ENCODE peak calls at places on chromosomes 13 and 19, in ten cellular contexts. One of them, this sample, is unnamed.

GRCh38 chr13:75762066-75762937 is 126.2 kb downstream of the LMO7 start:
- DNase-seq in breast epithelium: no peak
- DNase-seq in GM12878: peak; percentile 84
- DNase-seq in GM12892: no peak
- DNase-seq in stomach: peak; percentile 26
- DNase-seq in sigmoid colon: no peak
- DNase-seq in K562: no peak
- DNase-seq in prostate gland: peak; percentile 46
- DNase-seq in HepG2: peak; percentile 15
- DNase-seq in HL-60: no peak
- DNase-seq in this sample: no peak

GRCh38 chr13:43114504-43114903 is 91.1 kb downstream of the DNAJC15 start:
- DNase-seq in HepG2: no peak
- DNase-seq in prostate gland: no peak
- DNase-seq in GM12892: no peak
- DNase-seq in stomach: no peak
- DNase-seq in sigmoid colon: no peak
- DNase-seq in GM12878: no peak
- DNase-seq in breast epithelium: no peak
- DNase-seq in HL-60: no peak
- DNase-seq in K562: no peak
- DNase-seq in this sample: no peak

GRCh38 chr13:23583491-23583890 is 13.3 kb downstream of the TNFRSF19 start:
- DNase-seq in HepG2: no peak
- DNase-seq in HL-60: no peak
- DNase-seq in breast epithelium: no peak
- DNase-seq in GM12878: no peak
- DNase-seq in K562: no peak
- DNase-seq in GM12892: no peak
- DNase-seq in stomach: no peak
- DNase-seq in sigmoid colon: no peak
- DNase-seq in prostate gland: no peak
- DNase-seq in this sample: no peak

GRCh38 chr19:4556574-4557185 is 2.8 kb downstream of the SEMA6B start:
- DNase-seq in K562: peak; percentile 90
- DNase-seq in GM12878: no peak
- DNase-seq in HL-60: no peak
- DNase-seq in breast epithelium: no peak
- DNase-seq in prostate gland: no peak
- DNase-seq in GM12892: no peak
- DNase-seq in HepG2: no peak
- DNase-seq in sigmoid colon: no peak
- DNase-seq in stomach: no peak
- DNase-seq in this sample: no peak

GRCh38 chr19:39212377-39212742 is 8.3 kb upstream of the SYCN start:
- DNase-seq in sigmoid colon: no peak
- DNase-seq in HepG2: no peak
- DNase-seq in breast epithelium: no peak
- DNase-seq in GM12892: no peak
- DNase-seq in HL-60: no peak
- DNase-seq in stomach: peak; percentile 59
- DNase-seq in GM12878: peak; percentile 2
- DNase-seq in prostate gland: no peak
- DNase-seq in K562: peak; percentile 75
- DNase-seq in this sample: no peak

GRCh38 chr19:47351545-47351944 is 2.4 kb downstream of the DHX34 start:
- DNase-seq in prostate gland: no peak
- DNase-seq in stomach: no peak
- DNase-seq in HL-60: no peak
- DNase-seq in breast epithelium: no peak
- DNase-seq in sigmoid colon: no peak
- DNase-seq in GM12878: no peak
- DNase-seq in HepG2: peak; percentile 25
- DNase-seq in K562: peak; percentile 49
- DNase-seq in GM12892: no peak
- DNase-seq in this sample: no peak

GRCh38 chr13:80469841-80470378 is 129.0 kb upstream of the SPRY2 start:
- DNase-seq in K562: no peak
- DNase-seq in sigmoid colon: peak; percentile 96
- DNase-seq in GM12878: no peak
- DNase-seq in HL-60: peak; percentile 35
- DNase-seq in prostate gland: no peak
- DNase-seq in GM12892: no peak
- DNase-seq in HepG2: no peak
- DNase-seq in breast epithelium: no peak
- DNase-seq in stomach: no peak
- DNase-seq in this sample: no peak

GRCh38 chr19:53503126-53503525 is 34.8 kb upstream of the ZNF331 start:
- DNase-seq in HepG2: no peak
- DNase-seq in K562: no peak
- DNase-seq in GM12892: no peak
- DNase-seq in stomach: no peak
- DNase-seq in GM12878: no peak
- DNase-seq in prostate gland: no peak
- DNase-seq in breast epithelium: no peak
- DNase-seq in HL-60: no peak
- DNase-seq in sigmoid colon: no peak
- DNase-seq in this sample: no peak

GRCh38 chr19:498591-498950 is 2.3 kb downstream of the MADCAM1 start:
- DNase-seq in prostate gland: no peak
- DNase-seq in HL-60: no peak
- DNase-seq in HepG2: no peak
- DNase-seq in stomach: no peak
- DNase-seq in breast epithelium: no peak
- DNase-seq in GM12892: no peak
- DNase-seq in K562: no peak
- DNase-seq in GM12878: no peak
- DNase-seq in sigmoid colon: no peak
- DNase-seq in this sample: no peak

GRCh38 chr19:17610384-17610783 is 54.9 kb downstream of the COLGALT1 start:
- DNase-seq in sigmoid colon: no peak
- DNase-seq in HL-60: no peak
- DNase-seq in stomach: no peak
- DNase-seq in GM12892: no peak
- DNase-seq in prostate gland: no peak
- DNase-seq in K562: peak; percentile 77
- DNase-seq in GM12878: no peak
- DNase-seq in breast epithelium: no peak
- DNase-seq in HepG2: peak; percentile 37
- DNase-seq in this sample: no peak

GRCh38 chr13:112746044-112746443 is 56.2 kb downstream of the ATP11A start:
- DNase-seq in GM12878: no peak
- DNase-seq in HepG2: no peak
- DNase-seq in GM12892: no peak
- DNase-seq in breast epithelium: no peak
- DNase-seq in K562: no peak
- DNase-seq in sigmoid colon: no peak
- DNase-seq in prostate gland: no peak
- DNase-seq in HL-60: no peak
- DNase-seq in stomach: no peak
- DNase-seq in this sample: no peak

GRCh38 chr13:43232866-43233265 is 209.5 kb downstream of the DNAJC15 start:
- DNase-seq in GM12892: no peak
- DNase-seq in stomach: no peak
- DNase-seq in HL-60: no peak
- DNase-seq in K562: no peak
- DNase-seq in sigmoid colon: no peak
- DNase-seq in breast epithelium: no peak
- DNase-seq in GM12878: no peak
- DNase-seq in prostate gland: no peak
- DNase-seq in HepG2: no peak
- DNase-seq in this sample: no peak

GRCh38 chr19:30393046-30393445 is 20.9 kb downstream of the ZNF536 start:
- DNase-seq in sigmoid colon: no peak
- DNase-seq in GM12892: no peak
- DNase-seq in GM12878: no peak
- DNase-seq in K562: no peak
- DNase-seq in HL-60: no peak
- DNase-seq in breast epithelium: no peak
- DNase-seq in prostate gland: no peak
- DNase-seq in HepG2: no peak
- DNase-seq in stomach: no peak
- DNase-seq in this sample: no peak

GRCh38 chr13:25882732-25883357 is 169.0 kb downstream of the SHISA2 start:
- DNase-seq in sigmoid colon: no peak
- DNase-seq in HepG2: no peak
- DNase-seq in GM12878: no peak
- DNase-seq in prostate gland: no peak
- DNase-seq in GM12892: no peak
- DNase-seq in stomach: no peak
- DNase-seq in breast epithelium: no peak
- DNase-seq in K562: no peak
- DNase-seq in HL-60: no peak
- DNase-seq in this sample: no peak

DNA sequence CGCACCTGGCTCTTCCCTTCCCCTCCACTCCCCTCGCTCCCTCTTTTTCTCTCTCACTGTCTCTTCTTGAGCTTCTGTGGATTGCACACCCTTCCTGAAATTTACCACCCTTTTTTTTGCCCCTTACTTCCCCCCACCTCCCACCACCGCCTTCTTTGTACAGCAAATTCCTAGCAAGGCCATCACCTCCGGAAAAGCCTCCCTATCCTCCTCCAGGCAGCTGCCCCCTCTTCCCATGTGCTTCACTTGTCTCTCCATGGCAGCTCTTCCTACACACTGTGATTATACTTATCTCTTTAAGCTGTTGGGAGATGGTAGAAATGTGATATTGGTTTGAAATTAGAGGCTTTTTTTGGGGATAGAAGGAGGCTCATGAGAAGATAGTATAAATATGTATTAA is 28.3 kb upstream of the KCTD4 start:
- DNase-seq in GM12878: no peak
- DNase-seq in HepG2: no peak
- DNase-seq in HL-60: no peak
- DNase-seq in GM12892: no peak
- DNase-seq in K562: no peak
- DNase-seq in stomach: no peak
- DNase-seq in sigmoid colon: no peak
- DNase-seq in breast epithelium: no peak
- DNase-seq in prostate gland: no peak
- DNase-seq in this sample: no peak
- TF ChIP-seq POLR2AphosphoS5 in GM12878: no peak
- TF ChIP-seq POLR2AphosphoS5 in HepG2: no peak
- TF ChIP-seq POLR2AphosphoS5 in HL-60: no peak
- TF ChIP-seq POLR2AphosphoS5 in GM12892: no peak
- TF ChIP-seq POLR2AphosphoS5 in K562: no peak
- TF ChIP-seq POLR2AphosphoS5 in stomach: no peak
- TF ChIP-seq POLR2AphosphoS5 in sigmoid colon: no peak
- TF ChIP-seq POLR2AphosphoS5 in breast epithelium: no peak
- TF ChIP-seq POLR2AphosphoS5 in prostate gland: no peak
- TF ChIP-seq POLR2AphosphoS5 in this sample: no peak

GRCh38 chr19:35756373-35757230 is at the start of gene HSPB6:
- DNase-seq in stomach: peak; percentile 35
- DNase-seq in GM12878: no peak
- DNase-seq in HepG2: no peak
- DNase-seq in HL-60: no peak
- DNase-seq in GM12892: no peak
- DNase-seq in sigmoid colon: peak; percentile 90
- DNase-seq in K562: no peak
- DNase-seq in breast epithelium: no peak
- DNase-seq in prostate gland: no peak
- DNase-seq in this sample: no peak
- TF ChIP-seq POLR2AphosphoS5 in stomach: peak; percentile 90
- TF ChIP-seq POLR2AphosphoS5 in GM12878: no peak
- TF ChIP-seq POLR2AphosphoS5 in HepG2: no peak
- TF ChIP-seq POLR2AphosphoS5 in HL-60: no peak
- TF ChIP-seq POLR2AphosphoS5 in GM12892: no peak
- TF ChIP-seq POLR2AphosphoS5 in sigmoid colon: peak; percentile 97
- TF ChIP-seq POLR2AphosphoS5 in K562: no peak
- TF ChIP-seq POLR2AphosphoS5 in breast epithelium: peak; percentile 53
- TF ChIP-seq POLR2AphosphoS5 in prostate gland: no peak
- TF ChIP-seq POLR2AphosphoS5 in this sample: no peak

DNA sequence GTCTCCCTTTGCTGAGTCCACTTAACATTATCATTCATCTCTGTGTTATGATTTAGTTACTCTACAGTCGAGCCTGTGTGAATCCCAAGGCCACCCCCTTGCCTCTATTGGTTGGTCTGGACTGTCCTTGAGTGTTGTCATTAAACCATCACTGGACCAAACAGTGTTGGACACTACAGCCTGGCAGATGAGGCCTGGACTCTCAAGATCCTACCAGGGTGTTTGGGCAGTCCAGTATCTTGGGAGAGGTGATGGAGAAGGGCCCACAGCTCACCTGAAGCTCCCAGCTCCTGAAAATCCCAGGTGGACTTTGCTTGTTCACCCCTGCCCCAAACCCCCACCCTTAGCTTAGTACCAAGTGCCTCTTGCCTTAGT is 3.8 kb downstream of the CHMP2A start:
- DNase-seq in GM12878: no peak
- DNase-seq in breast epithelium: no peak
- DNase-seq in sigmoid colon: no peak
- DNase-seq in prostate gland: no peak
- DNase-seq in HepG2: no peak
- DNase-seq in HL-60: no peak
- DNase-seq in GM12892: no peak
- DNase-seq in stomach: no peak
- DNase-seq in K562: no peak
- DNase-seq in this sample: no peak
- TF ChIP-seq POLR2AphosphoS5 in GM12878: peak; percentile 6
- TF ChIP-seq POLR2AphosphoS5 in breast epithelium: no peak
- TF ChIP-seq POLR2AphosphoS5 in sigmoid colon: no peak
- TF ChIP-seq POLR2AphosphoS5 in prostate gland: no peak
- TF ChIP-seq POLR2AphosphoS5 in HepG2: peak; percentile 18
- TF ChIP-seq POLR2AphosphoS5 in HL-60: no peak
- TF ChIP-seq POLR2AphosphoS5 in GM12892: no peak
- TF ChIP-seq POLR2AphosphoS5 in stomach: no peak
- TF ChIP-seq POLR2AphosphoS5 in K562: no peak
- TF ChIP-seq POLR2AphosphoS5 in this sample: no peak

DNA sequence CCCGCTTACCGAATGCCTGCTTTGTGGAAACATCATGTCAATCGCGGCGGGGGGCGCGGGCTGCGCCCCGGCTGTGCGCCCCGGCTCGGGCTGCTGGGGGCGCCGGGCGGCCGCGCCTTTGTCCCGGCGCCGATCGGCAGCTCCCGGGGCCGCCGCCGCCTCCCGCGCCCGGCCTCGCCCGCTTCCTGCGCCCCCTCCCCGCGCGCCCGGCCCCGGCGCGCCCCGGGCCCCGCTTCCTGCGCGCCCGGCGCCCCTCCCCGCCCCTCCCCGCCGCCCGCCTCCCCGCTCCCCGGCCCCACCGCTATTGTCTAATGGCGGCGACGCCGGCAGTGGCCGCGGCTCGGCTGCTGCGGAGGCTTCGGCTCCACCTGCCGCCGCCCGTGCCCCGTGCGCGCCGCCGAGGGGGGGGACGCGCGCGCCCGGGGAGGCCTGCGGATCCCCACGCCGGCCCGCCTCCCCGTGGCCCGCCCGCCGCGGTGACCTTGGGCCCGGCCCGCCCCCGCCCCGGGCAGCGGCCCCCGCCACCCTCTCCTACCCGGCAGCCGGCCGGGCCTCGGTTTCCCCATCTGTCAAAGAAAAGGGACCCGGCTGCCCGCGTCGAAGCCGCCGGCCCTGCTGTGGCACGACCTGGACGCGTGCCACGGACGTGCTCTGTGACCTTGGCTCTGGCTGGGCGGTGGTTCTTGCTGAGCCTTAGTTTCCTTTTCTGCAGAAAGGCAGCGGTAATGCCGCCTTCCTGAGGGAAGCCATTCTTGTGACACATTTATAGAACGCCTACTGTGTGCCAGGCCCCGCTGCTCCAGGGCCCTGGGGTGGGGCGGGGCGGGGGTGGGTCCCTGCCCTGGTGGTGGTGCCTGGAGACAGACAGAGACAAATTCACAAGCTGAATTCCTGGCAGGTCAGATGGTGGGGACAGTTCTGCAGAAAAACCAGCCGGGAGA is at the start of gene TLE5:
- DNase-seq in GM12878: no peak
- DNase-seq in HepG2: peak; percentile 43
- DNase-seq in GM12892: peak; percentile 83
- DNase-seq in stomach: peak; percentile 78
- DNase-seq in K562: peak; percentile 74
- DNase-seq in HL-60: no peak
- DNase-seq in sigmoid colon: peak; percentile 84
- DNase-seq in prostate gland: peak; percentile 59
- DNase-seq in breast epithelium: no peak
- DNase-seq in this sample: peak; percentile 79
- TF ChIP-seq POLR2AphosphoS5 in GM12878: no peak
- TF ChIP-seq POLR2AphosphoS5 in HepG2: no peak
- TF ChIP-seq POLR2AphosphoS5 in GM12892: no peak
- TF ChIP-seq POLR2AphosphoS5 in stomach: peak; percentile 22
- TF ChIP-seq POLR2AphosphoS5 in K562: no peak
- TF ChIP-seq POLR2AphosphoS5 in HL-60: no peak
- TF ChIP-seq POLR2AphosphoS5 in sigmoid colon: peak; percentile 59
- TF ChIP-seq POLR2AphosphoS5 in prostate gland: no peak
- TF ChIP-seq POLR2AphosphoS5 in breast epithelium: no peak
- TF ChIP-seq POLR2AphosphoS5 in this sample: no peak

This sample was measured in GM12891.